ENCODE peak calls at places on chromosomes 2 and 18, in five cellular contexts. K, O, M, Z and P are unnamed samples.

GRCh38 chr2:70525032-70525431 is 28.6 kb downstream of the TGFA start:
- DNase-seq in O (no peak), Z (no peak), K (no peak), M (no peak), P (no peak)

GRCh38 chr2:160491922-160492371 is 1.7 kb downstream of the RBMS1 start:
- DNase-seq in Z (no peak), O (no peak), M (peak; percentile 80), K (peak; percentile 81), P (no peak)

GRCh38 chr2:46950314-46950713 is 34.7 kb upstream of the MCFD2 start:
- DNase-seq in K (no peak), M (no peak), Z (no peak), O (no peak), P (no peak)

GRCh38 chr18:69956655-69957054 is 9.0 kb upstream of the CD226 start:
- DNase-seq in O (no peak), Z (no peak), M (no peak), K (no peak), P (no peak)

GRCh38 chr2:41038408-41038807 is 586.5 kb upstream of the SLC8A1 start:
- DNase-seq in M (peak; percentile 66), O (no peak), K (peak; percentile 48), Z (no peak), P (no peak)

GRCh38 chr2:239245872-239246701 is 154.7 kb downstream of the HDAC4 start:
- DNase-seq in M (no peak), O (peak; percentile 75), Z (no peak), K (no peak), P (peak; percentile 54)

GRCh38 chr18:31774477-31774785 is 13.8 kb upstream of the SLC25A52 start:
- DNase-seq in Z (no peak), K (no peak), M (no peak), O (no peak), P (no peak)

GRCh38 chr2:179562330-179562885 is 297.8 kb upstream of the SESTD1 start:
- DNase-seq in K (no peak), Z (no peak), M (no peak), O (peak; percentile 17), P (no peak)

GRCh38 chr2:43013821-43014345 is 212.5 kb downstream of the ZFP36L2 start:
- DNase-seq in K (no peak), O (no peak), M (no peak), Z (no peak), P (no peak)

GRCh38 chr18:2304378-2305175 is 266.7 kb downstream of the METTL4 start:
- DNase-seq in Z (no peak), O (peak; percentile 38), M (peak; percentile 16), K (no peak), P (no peak)

GRCh38 chr2:75892490-75892889 is 181.8 kb upstream of the GCFC2 start:
- DNase-seq in O (no peak), K (no peak), M (no peak), Z (no peak), P (no peak)

GRCh38 chr2:6459138-6459537 is 406.6 kb downstream of the CMPK2 start:
- DNase-seq in K (no peak), M (no peak), O (no peak), Z (no peak), P (no peak)

GRCh38 chr2:219205981-219206441 is 571 bp upstream of the ZFAND2B start:
- DNase-seq in Z (no peak), O (no peak), M (no peak), K (no peak), P (no peak)

GRCh38 chr18:64164883-64165282 is 16.0 kb upstream of the LINC00305 start:
- DNase-seq in O (no peak), K (no peak), M (no peak), Z (no peak), P (no peak)

GRCh38 chr2:122255924-122256323 is 500.5 kb downstream of the TSN start:
- DNase-seq in M (no peak), O (no peak), Z (no peak), K (no peak), P (peak; percentile 11)

GRCh38 chr2:42249887-42250286 is 80.7 kb downstream of the EML4 start:
- DNase-seq in O (peak; percentile 59), K (no peak), M (no peak), Z (peak; percentile 41), P (peak; percentile 44)

GRCh38 chr2:64283015-64283570 is 138.9 kb upstream of the PELI1 start:
- DNase-seq in Z (no peak), K (no peak), O (no peak), M (no peak), P (no peak)

GRCh38 chr2:28102455-28102874 is 211.9 kb downstream of the BABAM2 start:
- DNase-seq in K (peak; percentile 86), M (peak; percentile 89), O (no peak), Z (peak; percentile 25), P (peak; percentile 86)

GRCh38 chr2:224252601-224253000 is 149.3 kb downstream of the FAM124B start:
- DNase-seq in Z (no peak), M (peak; percentile 87), K (peak; percentile 45), O (no peak), P (no peak)

GRCh38 chr2:9215680-9216079 is 9.1 kb downstream of the ASAP2 start:
- DNase-seq in Z (no peak), K (no peak), M (no peak), O (no peak), P (peak; percentile 47)

GRCh38 chr2:203338322-203338721 is 10.1 kb downstream of the ABI2 start:
- DNase-seq in K (no peak), Z (peak; percentile 27), M (no peak), O (no peak), P (no peak)

GRCh38 chr2:226184940-226185575 is 614.6 kb downstream of the IRS1 start:
- DNase-seq in M (peak; percentile 85), K (peak; percentile 79), O (no peak), Z (peak; percentile 19), P (peak; percentile 53)

GRCh38 chr18:58556333-58557012 is 72.4 kb downstream of the ALPK2 start:
- DNase-seq in Z (peak; percentile 74), M (no peak), K (no peak), O (peak; percentile 32), P (no peak)

GRCh38 chr18:11767935-11768334 is 78.9 kb downstream of the GNAL start:
- DNase-seq in K (peak; percentile 8), Z (no peak), M (peak; percentile 13), O (no peak), P (no peak)

GRCh38 chr18:75264195-75264594 is 53.6 kb downstream of the TSHZ1 start:
- DNase-seq in O (no peak), K (no peak), Z (no peak), M (no peak), P (no peak)

GRCh38 chr2:226625951-226626350 is 173.7 kb downstream of the IRS1 start:
- DNase-seq in Z (no peak), M (no peak), O (no peak), K (no peak), P (no peak)

GRCh38 chr2:230658877-230659652 is 53.6 kb upstream of the CAB39 start:
- DNase-seq in M (no peak), Z (no peak), K (no peak), O (no peak), P (no peak)

GRCh38 chr2:230664128-230664527 is 48.5 kb upstream of the CAB39 start:
- DNase-seq in K (peak; percentile 50), O (no peak), Z (peak; percentile 46), M (peak; percentile 75), P (peak; percentile 59)

GRCh38 chr2:230660294-230661060 is 52.2 kb upstream of the CAB39 start:
- DNase-seq in M (peak; percentile 55), O (peak; percentile 23), Z (peak; percentile 52), K (no peak), P (no peak)

GRCh38 chr2:230658577-230658876 is 54.1 kb upstream of the CAB39 start:
- DNase-seq in Z (no peak), O (no peak), K (no peak), M (no peak), P (no peak)

DNA sequence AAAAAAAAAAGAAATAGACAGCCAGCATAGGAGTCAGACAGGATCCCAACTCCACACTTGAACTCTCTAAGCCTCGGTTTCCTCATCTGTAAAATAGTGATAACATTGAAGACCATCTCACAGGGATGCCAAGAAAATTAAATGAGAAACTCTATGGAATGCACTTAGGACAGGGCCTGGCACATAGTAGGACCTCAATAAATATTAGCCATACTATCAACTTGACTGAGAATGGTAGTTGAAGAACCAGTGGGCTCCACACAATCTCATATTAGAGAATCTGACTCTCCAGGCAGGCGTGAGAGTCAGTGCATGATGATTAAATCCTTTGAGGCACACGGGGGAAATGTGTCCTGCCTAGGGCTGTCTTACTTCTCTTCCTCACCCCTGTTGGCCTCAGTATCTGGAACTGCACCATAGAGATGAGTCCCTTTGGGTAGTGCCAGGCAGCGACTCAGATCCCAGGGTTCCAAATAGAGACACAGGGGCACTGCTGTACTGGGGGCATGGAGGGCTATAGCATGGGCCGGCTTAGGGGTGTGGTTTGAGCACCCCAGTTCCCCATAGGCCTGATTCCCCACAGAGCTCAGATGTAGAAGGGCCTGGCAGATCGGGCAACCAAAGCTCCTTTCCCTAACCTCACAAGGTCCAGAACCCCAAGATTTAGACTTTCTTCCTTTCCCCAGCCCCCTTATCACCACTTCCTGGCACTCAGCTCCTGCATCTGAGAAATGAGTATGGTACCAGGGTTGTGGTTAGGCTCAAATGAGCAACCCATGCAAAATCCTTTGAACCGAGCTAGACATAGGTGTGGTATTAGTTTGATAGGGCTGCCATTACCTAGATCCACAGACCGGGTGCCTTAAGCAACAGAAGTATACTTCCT is 51.3 kb upstream of the CAB39 start:
- DNase-seq in O (no peak), M (no peak), K (no peak), Z (no peak), P (no peak)
- H3K4me3 ChIP-seq in O (no peak overlapping the region), M (no peak overlapping the region), K (no peak overlapping the region), Z (no peak overlapping the region), P (no peak overlapping the region)

DNA sequence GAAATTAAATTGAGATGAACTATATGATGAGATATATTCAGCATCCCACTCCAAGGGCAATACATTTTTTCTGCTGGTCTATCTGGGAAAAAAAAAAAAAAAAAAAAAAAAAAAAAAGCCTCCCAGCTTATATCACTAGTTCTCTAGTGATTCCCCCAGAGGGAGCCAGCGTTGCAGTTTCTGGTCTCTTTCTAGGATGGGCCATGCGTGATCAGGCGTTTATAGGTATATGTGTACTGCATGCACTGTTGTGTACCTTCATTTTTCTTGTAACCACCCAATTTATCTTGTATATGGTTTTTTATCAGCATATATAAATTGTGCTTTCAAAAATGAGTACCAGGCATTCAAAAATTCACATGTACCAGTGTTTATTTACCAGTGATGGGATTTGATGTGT is 35.1 kb downstream of the DCDC2C start:
- DNase-seq in O (no peak), M (no peak), K (peak; percentile 23), Z (no peak), P (no peak)
- TF ChIP-seq CTCF in O (no peak), M (peak; percentile 40), K (peak; percentile 33), Z (no peak), P (peak; percentile 34)

GRCh38 chr2:12719400-12720104 is 2.8 kb downstream of the TRIB2 start:
- DNase-seq in K (peak; percentile 86), O (no peak), M (peak; percentile 88), Z (no peak), P (no peak)
- H3K4me3 ChIP-seq in K (peak overlapping the region; percentile 97), O (no peak overlapping the region), M (peak overlapping the region; percentile 76), Z (peak overlapping the region; percentile 93), P (peak overlapping the region; percentile 72)

DNA sequence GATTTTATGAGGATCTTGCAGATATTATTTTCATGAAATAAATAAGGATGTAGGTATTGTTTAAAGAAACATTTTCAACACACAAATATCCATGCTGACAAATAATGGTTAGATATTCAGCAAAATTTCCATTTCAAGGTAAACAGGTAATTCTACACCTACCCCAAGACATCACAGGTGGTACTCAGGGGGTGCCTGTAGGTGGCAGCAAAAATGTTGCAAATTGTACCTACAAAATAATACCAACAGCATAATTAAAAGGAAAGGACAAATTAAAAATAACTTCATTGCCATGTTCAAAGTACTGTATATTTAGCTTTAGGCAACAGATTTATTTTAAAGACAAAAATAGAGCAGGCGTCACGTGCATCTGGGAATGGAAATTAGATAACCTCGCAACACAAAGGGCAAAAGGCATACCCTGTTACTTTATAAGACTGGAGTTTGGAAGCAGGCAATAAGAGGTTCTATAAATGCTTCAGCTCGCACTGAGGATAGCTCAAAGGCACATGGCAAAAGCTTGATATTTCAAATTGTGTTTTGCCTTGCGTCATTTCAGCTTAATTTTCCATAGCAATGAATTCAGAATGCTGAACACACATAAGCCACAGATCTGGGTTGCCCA is 630.5 kb downstream of the TDRD15 start:
- DNase-seq in O (no peak), K (peak; percentile 37), Z (no peak), M (no peak), P (no peak)
- TF ChIP-seq CTCF in O (peak; percentile 5), K (peak; percentile 59), Z (peak; percentile 13), M (no peak), P (peak; percentile 36)